ENCODE peak calls at places on chromosomes 16 and 17, in four cellular contexts. V, U, Y and F are unnamed samples. For H3K4me1, the result is how much of the 10 kb centered on the place peaks cover.

GRCh38 chr17:37177234-37177633 is 198.6 kb upstream of the C17orf78 start:
- DNase-seq in V (no peak), U (no peak), Y (no peak), F (no peak)

GRCh38 chr17:81601525-81602120 is 35.3 kb downstream of the NPLOC4 start:
- DNase-seq in V (peak), U (no peak), Y (no peak), F (no peak)

GRCh38 chr16:63745456-63745855 is 1376.4 kb downstream of the CDH11 start:
- DNase-seq in V (no peak), U (no peak), Y (no peak), F (no peak)

GRCh38 chr16:16122264-16122663 is 101.0 kb downstream of the ABCC6 start:
- DNase-seq in V (no peak), U (no peak), Y (no peak), F (no peak)

GRCh38 chr16:351804-352520 is 561 bp downstream of the AXIN1 start:
- DNase-seq in V (no peak), U (no peak), Y (no peak), F (no peak)

GRCh38 chr17:40358323-40359038 is 6.1 kb downstream of the GJD3 start:
- DNase-seq in V (no peak), U (peak), Y (peak), F (peak)

GRCh38 chr17:44360826-44361225 is 2.8 kb downstream of the FAM171A2 start:
- DNase-seq in V (no peak), U (no peak), Y (peak), F (no peak)

GRCh38 chr17:19003966-19004600 is 481 bp downstream of the FAM83G start:
- DNase-seq in V (no peak), U (no peak), Y (peak), F (no peak)

GRCh38 chr17:17813725-17814095 is 23.1 kb downstream of the SREBF1 start:
- DNase-seq in V (no peak), U (no peak), Y (no peak), F (no peak)

GRCh38 chr17:80265205-80266068 is 4.8 kb downstream of the RNF213 start:
- DNase-seq in V (no peak), U (no peak), Y (no peak), F (no peak)

GRCh38 chr16:65728172-65728571 is 606.3 kb upstream of the CDH11 start:
- DNase-seq in V (peak), U (no peak), Y (no peak), F (no peak)

GRCh38 chr16:15498427-15499175 is 64.2 kb downstream of the BMERB1 start:
- DNase-seq in V (no peak), U (no peak), Y (no peak), F (no peak)

GRCh38 chr17:57523926-57524634 is 221.0 kb downstream of the CCDC182 start:
- DNase-seq in V (no peak), U (peak), Y (peak), F (peak)

GRCh38 chr16:78925071-78925714 is 675.3 kb downstream of the MAF start:
- DNase-seq in V (peak), U (no peak), Y (no peak), F (no peak)

GRCh38 chr17:76135810-76136188 is 5.2 kb downstream of the FOXJ1 start:
- DNase-seq in V (no peak), U (no peak), Y (peak), F (no peak)

GRCh38 chr17:16005641-16006040 is 6.0 kb downstream of the TTC19 start:
- DNase-seq in V (no peak), U (no peak), Y (no peak), F (no peak)

DNA sequence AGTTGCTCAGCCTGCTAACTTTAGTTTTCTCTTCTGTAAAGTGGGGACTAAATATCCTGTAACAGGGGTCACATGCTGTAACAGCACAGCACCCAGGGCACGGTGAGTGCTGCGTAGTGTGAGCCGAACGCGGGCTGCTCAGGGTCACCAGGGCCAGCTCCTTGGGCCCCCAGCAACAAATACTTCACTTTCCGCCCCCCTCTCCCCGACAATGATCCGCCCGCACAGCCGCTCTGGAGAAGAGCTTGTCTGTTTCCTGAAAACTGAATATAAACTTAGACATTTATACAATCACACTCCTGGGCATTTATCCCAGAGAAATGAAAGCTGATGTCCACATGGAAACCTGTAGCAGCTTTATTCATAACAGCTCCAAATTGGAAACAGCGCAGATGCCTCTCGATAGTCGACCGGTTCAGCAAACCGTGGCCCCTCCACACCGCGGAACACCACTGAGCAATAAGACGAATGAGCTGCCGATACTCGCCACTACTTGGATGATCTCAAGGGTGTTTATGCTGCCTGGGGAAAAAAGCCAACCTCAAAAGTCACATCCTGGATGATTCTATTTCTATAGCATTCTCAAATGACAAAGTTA is 267.2 kb downstream of the PARN start:
- DNase-seq in V (no peak), U (no peak), Y (no peak), F (no peak)
- H3K4me3 ChIP-seq in V (no peak), U (peak), Y (no peak), F (no peak)

DNA sequence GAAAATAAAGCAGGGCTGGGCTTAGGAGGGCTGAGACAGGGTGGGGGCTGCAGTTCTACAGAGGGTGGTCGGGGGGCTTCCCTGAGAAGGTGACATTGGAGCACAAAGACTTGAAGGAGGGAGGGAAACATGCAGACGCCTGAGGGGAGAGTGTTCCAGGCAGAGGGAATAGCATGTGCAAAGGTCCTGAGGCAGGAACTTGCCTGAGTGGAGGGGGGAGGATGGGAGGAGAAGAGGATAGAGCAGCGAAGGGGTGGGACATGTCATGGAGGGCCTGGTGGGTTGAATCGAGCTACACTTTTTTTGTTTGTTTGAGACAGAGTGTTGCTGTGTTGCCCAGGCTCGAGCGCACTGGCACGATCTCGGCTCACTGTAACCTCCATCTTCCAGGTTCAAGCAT is 33.0 kb downstream of the GINS3 start:
- DNase-seq in V (no peak), U (no peak), Y (no peak), F (no peak)
- H3K4me1 ChIP-seq in V (under half), U (under half), Y (under half), F (under half)

GRCh38 chr16:67200491-67200890 is 1.6 kb downstream of the ELMO3 start:
- DNase-seq in V (no peak), U (no peak), Y (no peak), F (peak)
- H3K4me3 ChIP-seq in V (no peak), U (no peak), Y (no peak), F (peak)

GRCh38 chr16:17469011-17469741 is 1.6 kb downstream of the XYLT1 start:
- DNase-seq in V (no peak), U (no peak), Y (no peak), F (no peak)
- H3K4me1 ChIP-seq in V (under half), U (under half), Y (under half), F (under half)